ENCODE peak calls at places on chromosomes 2 and 18, in five cellular contexts. Z is IMR-90, J is SK-N-SH, N is K562, O is HepG2. W is an unnamed sample.

GRCh38 chr2:7861910-7862702 is 819.8 kb upstream of the ID2 start:
- DNase-seq in Z (no peak), J (no peak), N (no peak), O (no peak), W (no peak)

GRCh38 chr2:167355796-167356195 is 467.5 kb downstream of the XIRP2 start:
- DNase-seq in Z (peak; percentile 80), J (no peak), N (no peak), O (no peak), W (no peak)

GRCh38 chr2:156935611-156936010 is 321.9 kb upstream of the GALNT5 start:
- DNase-seq in Z (no peak), J (no peak), N (no peak), O (no peak), W (no peak)

GRCh38 chr2:1894578-1894977 is 150.3 kb upstream of the PXDN start:
- DNase-seq in Z (no peak), J (no peak), N (no peak), O (no peak), W (no peak)

GRCh38 chr18:77054288-77054605 is 78.3 kb downstream of the MBP start:
- DNase-seq in Z (no peak), J (no peak), N (no peak), O (no peak), W (no peak)

GRCh38 chr2:202681688-202682205 is 47.0 kb downstream of the FAM117B start:
- DNase-seq in Z (no peak), J (no peak), N (no peak), O (no peak), W (no peak)

GRCh38 chr2:121583555-121583954 is 52.9 kb downstream of the RNU4ATAC start:
- DNase-seq in Z (no peak), J (no peak), N (no peak), O (no peak), W (no peak)

GRCh38 chr2:144507441-144508161 is 12.3 kb downstream of the ZEB2 start:
- DNase-seq in Z (no peak), J (no peak), N (no peak), O (no peak), W (no peak)

GRCh38 chr2:197181491-197181890 is 129.1 kb downstream of the ANKRD44 start:
- DNase-seq in Z (peak; percentile 80), J (no peak), N (no peak), O (no peak), W (no peak)

GRCh38 chr2:10240911-10241610 is 61.6 kb upstream of the HPCAL1 start:
- DNase-seq in Z (no peak), J (no peak), N (no peak), O (no peak), W (no peak)

GRCh38 chr2:238582159-238582558 is 155.4 kb downstream of the ASB1 start:
- DNase-seq in Z (peak; percentile 27), J (no peak), N (no peak), O (no peak), W (no peak)

GRCh38 chr2:174339971-174340399 is 5.2 kb downstream of the SP9 start:
- DNase-seq in Z (no peak), J (no peak), N (no peak), O (no peak), W (no peak)

GRCh38 chr18:61901334-61901986 is 8.7 kb upstream of the RNF152 start:
- DNase-seq in Z (peak; percentile 53), J (peak; percentile 73), N (peak; percentile 57), O (peak; percentile 35), W (peak; percentile 7)

GRCh38 chr2:74205586-74205985 is 7.2 kb downstream of the MTHFD2 start:
- DNase-seq in Z (no peak), J (no peak), N (no peak), O (no peak), W (no peak)

GRCh38 chr2:102736607-102737409 is 25.0 kb upstream of the TMEM182 start:
- DNase-seq in Z (peak; percentile 39), J (peak; percentile 94), N (peak; percentile 96), O (peak; percentile 80), W (no peak)

GRCh38 chr2:43043471-43043870 is 182.9 kb downstream of the ZFP36L2 start:
- DNase-seq in Z (no peak), J (no peak), N (no peak), O (no peak), W (no peak)

GRCh38 chr2:44684559-44684958 is 256.9 kb upstream of the SIX3 start:
- DNase-seq in Z (no peak), J (no peak), N (no peak), O (no peak), W (no peak)

GRCh38 chr2:29580223-29580622 is 341.2 kb downstream of the ALK start:
- DNase-seq in Z (no peak), J (peak; percentile 75), N (no peak), O (no peak), W (no peak)

GRCh38 chr2:72915907-72916742 is 1.2 kb upstream of the EMX1 start:
- DNase-seq in Z (no peak), J (peak; percentile 79), N (peak; percentile 71), O (peak; percentile 60), W (no peak)

GRCh38 chr2:68589963-68590362 is 53.4 kb upstream of the PROKR1 start:
- DNase-seq in Z (no peak), J (no peak), N (no peak), O (no peak), W (no peak)
- TF ChIP-seq MXI1 in Z (no peak), J (no peak), N (no peak), O (no peak), W (no peak)

GRCh38 chr18:14144628-14144895 is 12.3 kb upstream of the ZNF519 start:
- DNase-seq in Z (no peak), J (no peak), N (no peak), O (no peak), W (no peak)
- H2AFZ ChIP-seq in Z (no peak overlapping the region), J (no peak overlapping the region), N (no peak overlapping the region), O (no peak overlapping the region), W (no peak overlapping the region)

DNA sequence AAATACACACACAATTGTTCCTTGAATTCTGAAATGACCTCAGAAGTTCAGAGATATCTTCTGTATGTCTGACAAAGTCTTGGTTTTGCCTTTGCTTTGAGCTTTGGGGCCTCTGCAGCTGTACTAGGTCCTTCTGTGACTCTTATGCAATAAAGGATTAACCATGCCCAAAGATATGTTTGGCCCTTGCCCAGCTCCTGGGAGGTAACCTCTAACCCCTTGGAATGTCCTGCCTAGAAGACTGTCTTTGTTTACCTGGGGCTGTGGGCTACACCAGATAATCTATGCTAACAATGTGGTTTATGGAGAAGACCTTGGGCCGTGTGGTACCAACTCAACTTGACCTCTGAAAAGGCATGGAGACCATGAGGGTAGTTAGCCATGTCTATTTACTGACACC is 140.9 kb upstream of the CAPN13 start:
- DNase-seq in Z (no peak), J (no peak), N (no peak), O (no peak), W (no peak)
- TF ChIP-seq SMC3 in Z (no peak), J (no peak), N (no peak), O (no peak), W (no peak)

DNA sequence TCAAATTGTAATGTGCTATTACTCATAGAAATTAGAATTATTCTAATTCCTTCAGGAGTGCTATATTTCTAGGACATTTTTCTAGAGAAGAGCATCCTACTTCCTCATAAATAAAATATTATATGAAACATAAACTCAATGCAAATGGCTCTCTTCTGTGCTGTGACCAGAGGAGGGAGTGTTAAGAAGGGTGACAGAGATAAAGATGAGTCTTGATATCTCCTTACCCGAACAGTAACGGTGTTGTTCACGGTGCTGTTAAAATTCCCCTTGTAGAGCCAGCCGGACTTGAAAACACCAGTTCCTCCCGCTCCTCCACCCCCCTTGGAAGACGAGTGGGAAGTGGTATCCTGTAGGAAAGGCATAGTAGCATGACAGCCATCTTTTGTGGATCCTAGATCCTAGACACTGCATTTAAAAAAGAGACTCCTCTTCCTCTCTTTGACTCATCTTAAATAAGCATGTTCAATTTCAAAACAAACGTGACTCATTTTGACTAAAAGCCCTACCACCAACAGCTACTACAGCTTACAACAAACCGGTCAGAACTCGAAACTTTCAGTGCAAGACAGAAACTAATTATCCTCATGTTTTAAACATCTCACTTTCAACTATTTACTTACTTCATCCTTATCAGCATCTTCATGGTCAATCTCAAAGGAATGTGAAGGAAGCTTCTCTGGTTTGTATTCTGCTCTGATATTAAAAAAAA is 156.3 kb downstream of the DOCK10 start:
- DNase-seq in Z (peak; percentile 93), J (no peak), N (no peak), O (no peak), W (peak; percentile 37)
- TF ChIP-seq MXI1 in Z (no peak), J (no peak), N (no peak), O (no peak), W (no peak)

DNA sequence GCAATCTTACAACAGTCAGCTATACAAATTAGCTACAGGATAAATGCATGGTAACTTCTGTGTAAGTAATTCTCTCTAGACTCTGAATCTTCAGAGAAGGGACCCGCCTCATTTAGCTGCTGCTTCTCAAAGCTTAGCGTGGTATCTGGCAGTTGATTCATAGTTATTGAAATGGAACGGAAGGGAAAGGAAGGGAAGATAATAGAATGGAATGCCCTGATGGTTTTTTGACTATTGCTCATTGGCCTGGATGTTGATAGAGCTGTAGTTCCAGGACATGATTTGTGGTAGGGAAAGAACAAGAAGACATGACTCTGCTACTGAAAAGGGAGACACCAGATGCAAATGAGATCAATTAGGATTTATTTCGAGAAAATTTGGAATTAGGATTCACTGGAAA is 498.0 kb upstream of the CRIM1 start:
- DNase-seq in Z (no peak), J (no peak), N (no peak), O (no peak), W (no peak)
- H2AFZ ChIP-seq in Z (no peak overlapping the region), J (no peak overlapping the region), N (no peak overlapping the region), O (no peak overlapping the region), W (no peak overlapping the region)

GRCh38 chr2:38947241-38948239 is 57.9 kb downstream of the ARHGEF33 start:
- DNase-seq in Z (peak; percentile 75), J (peak; percentile 84), N (peak; percentile 50), O (peak; percentile 89), W (peak; percentile 16)
- TF ChIP-seq SMC3 in Z (peak; percentile 52), J (peak; percentile 89), N (peak; percentile 66), O (peak; percentile 95), W (peak; percentile 82)

GRCh38 chr18:9081940-9082339 is 20.6 kb upstream of the NDUFV2 start:
- DNase-seq in Z (no peak), J (no peak), N (no peak), O (no peak), W (no peak)

GRCh38 chr18:9079863-9080528 is 22.5 kb upstream of the NDUFV2 start:
- DNase-seq in Z (no peak), J (no peak), N (no peak), O (peak; percentile 74), W (no peak)

GRCh38 chr18:9086015-9086414 is 16.5 kb upstream of the NDUFV2 start:
- DNase-seq in Z (no peak), J (no peak), N (no peak), O (no peak), W (no peak)

GRCh38 chr18:9086624-9087023 is 15.9 kb upstream of the NDUFV2 start:
- DNase-seq in Z (no peak), J (no peak), N (no peak), O (no peak), W (no peak)

GRCh38 chr18:9082763-9083510 is 19.6 kb upstream of the NDUFV2 start:
- DNase-seq in Z (no peak), J (no peak), N (no peak), O (no peak), W (peak; percentile 68)
- TF ChIP-seq MXI1 in Z (no peak), J (no peak), N (no peak), O (no peak), W (no peak)

DNA sequence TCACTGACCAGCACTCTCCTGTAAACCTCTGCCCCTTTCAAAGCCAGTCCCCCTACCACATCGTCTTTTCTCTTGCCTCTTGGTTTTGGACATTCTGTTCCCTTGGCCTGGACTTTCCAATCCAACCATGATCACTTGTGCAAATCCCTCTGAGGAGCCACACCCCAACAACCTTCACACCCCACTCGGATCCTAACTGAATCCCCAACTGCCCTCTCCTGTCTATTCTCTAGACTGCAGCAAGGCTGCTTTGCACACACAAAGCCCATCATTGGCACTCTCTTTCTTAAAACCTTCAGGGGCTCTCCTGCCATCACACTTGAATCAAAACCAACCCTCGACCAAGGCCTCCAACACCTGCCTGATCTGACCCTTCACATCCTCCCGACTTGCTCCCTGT is 352.1 kb upstream of the PKDCC start:
- DNase-seq in Z (no peak), J (no peak), N (no peak), O (no peak), W (no peak)
- H2AFZ ChIP-seq in Z (no peak overlapping the region), J (no peak overlapping the region), N (no peak overlapping the region), O (no peak overlapping the region), W (no peak overlapping the region)